ENCODE peak calls at places on chromosome 10, in ten cellular contexts. U is upper lobe of left lung, G is cardiac muscle cell, A is kidney epithelial cell, R is astrocyte of the spinal cord, B is psoas muscle, L is stomach, P is transverse colon, N is NB4, D is GM12865. K is an unnamed sample.

GRCh38 chr10:17074548-17074860 is 55.1 kb downstream of the CUBN start:
- DNase-seq in U (no peak), G (no peak), A (no peak), R (peak; percentile 47), B (no peak), L (no peak), P (no peak), N (no peak), D (no peak), K (no peak)

GRCh38 chr10:16594106-16594505 is 72.4 kb upstream of the C1QL3 start:
- DNase-seq in U (no peak), G (no peak), A (no peak), R (no peak), B (no peak), L (no peak), P (no peak), N (no peak), D (no peak), K (no peak)

GRCh38 chr10:110207805-110208613 is 604 bp downstream of the MXI1 start:
- DNase-seq in U (peak; percentile 83), G (peak; percentile 47), A (no peak), R (peak; percentile 28), B (peak; percentile 21), L (peak; percentile 37), P (peak; percentile 53), N (peak; percentile 90), D (peak; percentile 41), K (peak; percentile 38)

GRCh38 chr10:78772986-78773530 is 295.7 kb upstream of the ZMIZ1 start:
- DNase-seq in U (peak; percentile 11), G (no peak), A (no peak), R (no peak), B (no peak), L (no peak), P (no peak), N (no peak), D (no peak), K (no peak)

GRCh38 chr10:77746313-77746712 is 108.7 kb upstream of the KCNMA1 start:
- DNase-seq in U (no peak), G (peak; percentile 70), A (no peak), R (peak; percentile 60), B (peak; percentile 25), L (no peak), P (no peak), N (no peak), D (no peak), K (peak; percentile 68)

GRCh38 chr10:94016727-94017714 is 23.3 kb downstream of the PLCE1 start:
- DNase-seq in U (no peak), G (no peak), A (no peak), R (peak; percentile 59), B (no peak), L (no peak), P (no peak), N (no peak), D (no peak), K (no peak)

GRCh38 chr10:33600381-33600780 is 265.9 kb upstream of the NRP1 start:
- DNase-seq in U (no peak), G (peak; percentile 45), A (no peak), R (peak; percentile 48), B (no peak), L (no peak), P (no peak), N (no peak), D (no peak), K (peak; percentile 22)

GRCh38 chr10:101029520-101030309 is 1.2 kb downstream of the PDZD7 start:
- DNase-seq in U (peak; percentile 76), G (no peak), A (no peak), R (no peak), B (no peak), L (no peak), P (no peak), N (no peak), D (no peak), K (no peak)

GRCh38 chr10:73410897-73411296 is 3.0 kb downstream of the ANXA7 start:
- DNase-seq in U (no peak), G (no peak), A (no peak), R (no peak), B (no peak), L (no peak), P (no peak), N (no peak), D (no peak), K (no peak)

GRCh38 chr10:73413108-73413527 is 740 bp downstream of the ANXA7 start:
- DNase-seq in U (no peak), G (no peak), A (no peak), R (peak; percentile 50), B (no peak), L (peak; percentile 38), P (peak; percentile 67), N (peak; percentile 69), D (peak; percentile 81), K (no peak)

GRCh38 chr10:73416571-73416970 is 2.7 kb upstream of the ANXA7 start:
- DNase-seq in U (no peak), G (no peak), A (no peak), R (no peak), B (no peak), L (no peak), P (no peak), N (no peak), D (no peak), K (no peak)

GRCh38 chr10:73414230-73414981 is 548 bp upstream of the ANXA7 start:
- DNase-seq in U (no peak), G (no peak), A (no peak), R (no peak), B (no peak), L (no peak), P (peak; percentile 48), N (no peak), D (no peak), K (no peak)

GRCh38 chr10:73413528-73414229 is at the start of gene ANXA7:
- DNase-seq in U (peak; percentile 100), G (peak; percentile 86), A (no peak), R (peak; percentile 86), B (peak; percentile 95), L (peak; percentile 97), P (peak; percentile 97), N (peak; percentile 93), D (peak; percentile 93), K (peak; percentile 86)
- TF ChIP-seq CTCF in U (peak; percentile 38), G (peak; percentile 34), A (peak; percentile 38), R (peak; percentile 24), B (peak; percentile 21), L (no peak), P (no peak), N (no peak), D (peak; percentile 8), K (peak; percentile 34)

DNA sequence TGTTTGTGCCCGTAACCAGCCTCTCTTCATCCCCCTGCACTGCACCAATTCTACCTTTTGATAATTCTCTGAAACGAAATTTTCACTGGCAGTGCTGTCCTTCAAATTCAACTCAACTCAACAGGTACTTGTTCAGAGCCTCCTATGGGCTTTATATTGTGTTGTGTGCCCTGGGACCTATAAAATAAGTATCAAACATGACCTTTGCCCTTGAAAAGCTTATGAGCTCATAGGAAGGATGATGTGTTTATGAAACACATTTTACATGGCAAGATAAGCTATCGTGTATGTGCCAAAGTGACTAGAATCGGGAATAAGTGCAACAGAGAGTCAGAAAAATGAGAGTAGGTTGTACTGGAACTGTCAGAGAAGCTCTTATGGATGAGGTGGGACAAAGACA is 923.5 kb downstream of the LRMDA start:
- DNase-seq in U (no peak), G (no peak), A (no peak), R (no peak), B (no peak), L (no peak), P (no peak), N (no peak), D (no peak), K (peak; percentile 56)
- H3K4me3 ChIP-seq in U (no peak overlapping the region), G (no peak overlapping the region), A (no peak overlapping the region), R (no peak overlapping the region), B (no peak overlapping the region), L (no peak overlapping the region), P (no peak overlapping the region), N (no peak overlapping the region), D (no peak overlapping the region), K (no peak overlapping the region)

DNA sequence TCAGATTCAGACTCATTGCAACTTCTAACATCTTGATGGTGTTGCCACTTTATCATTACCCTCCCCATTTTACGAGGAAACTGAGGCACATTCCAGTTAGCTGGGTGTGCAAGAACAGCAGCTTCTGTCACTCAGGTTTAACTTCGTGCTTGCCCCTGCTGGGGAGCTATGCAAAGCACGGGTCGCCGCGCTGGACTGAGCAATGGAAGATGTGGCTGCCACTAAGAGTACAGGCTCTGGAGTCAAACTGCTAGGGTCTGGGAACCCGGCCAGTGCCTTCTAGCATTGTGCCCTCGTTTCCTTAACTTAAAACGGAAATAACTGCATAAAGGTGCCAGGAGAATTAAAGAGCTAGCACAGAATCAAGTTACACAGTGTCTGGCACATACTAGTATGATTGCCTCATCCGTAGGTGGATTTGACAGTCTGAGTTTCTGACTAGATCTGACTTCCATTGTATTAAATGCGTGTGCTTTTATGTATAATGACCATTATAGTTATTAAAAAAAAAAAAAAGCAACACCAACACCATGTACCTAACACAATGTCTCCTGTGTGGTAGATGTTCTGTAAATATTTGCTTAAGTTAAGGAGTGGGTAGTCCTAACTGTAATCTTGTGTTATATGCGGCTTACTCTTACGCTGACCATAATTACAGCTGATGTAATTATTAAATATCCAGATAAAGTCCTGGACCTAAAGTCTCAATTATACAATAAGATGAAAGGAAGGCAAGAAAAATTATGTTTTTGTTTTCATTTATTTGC is 842 bp downstream of the ZNF22 start:
- DNase-seq in U (no peak), G (peak; percentile 83), A (peak; percentile 45), R (peak; percentile 73), B (peak; percentile 73), L (peak; percentile 86), P (peak; percentile 66), N (peak; percentile 84), D (peak; percentile 83), K (peak; percentile 70)
- TF ChIP-seq CTCF in U (peak; percentile 6), G (peak; percentile 24), A (peak; percentile 9), R (peak; percentile 28), B (peak; percentile 27), L (no peak), P (peak; percentile 37), N (peak; percentile 4), D (peak; percentile 30), K (peak; percentile 35)

GRCh38 chr10:7788640-7789335 is 811 bp downstream of the ATP5F1C start:
- DNase-seq in U (peak; percentile 37), G (peak; percentile 49), A (no peak), R (peak; percentile 17), B (no peak), L (no peak), P (no peak), N (no peak), D (no peak), K (peak; percentile 23)

GRCh38 chr10:7787857-7788639 is at the start of the genes ATP5F1C and KIN:
- DNase-seq in U (peak; percentile 99), G (peak; percentile 98), A (peak; percentile 61), R (peak; percentile 97), B (peak; percentile 97), L (peak; percentile 98), P (peak; percentile 98), N (peak; percentile 90), D (peak; percentile 98), K (peak; percentile 97)

GRCh38 chr10:7792541-7792940 is 4.6 kb downstream of the ATP5F1C start:
- DNase-seq in U (no peak), G (peak; percentile 16), A (no peak), R (no peak), B (no peak), L (no peak), P (no peak), N (no peak), D (no peak), K (no peak)

GRCh38 chr10:7787150-7787856 is 490 bp downstream of the KIN start:
- DNase-seq in U (peak; percentile 90), G (peak; percentile 11), A (no peak), R (peak; percentile 19), B (no peak), L (no peak), P (no peak), N (peak; percentile 11), D (peak; percentile 10), K (peak; percentile 15)

GRCh38 chr10:7789390-7789789 is 1.4 kb downstream of the ATP5F1C start:
- DNase-seq in U (no peak), G (peak; percentile 42), A (no peak), R (peak; percentile 16), B (no peak), L (no peak), P (no peak), N (peak; percentile 12), D (no peak), K (peak; percentile 18)
- H3K4me3 ChIP-seq in U (peak overlapping the region; percentile 91), G (peak overlapping the region; percentile 58), A (peak overlapping the region; percentile 92), R (peak overlapping the region; percentile 99), B (peak overlapping the region; percentile 97), L (peak overlapping the region; percentile 93), P (peak overlapping the region; percentile 88), N (peak overlapping the region; percentile 87), D (peak overlapping the region; percentile 99), K (peak overlapping the region; percentile 94)